ENCODE peak calls at places on chromosome 10, in four cellular contexts. One of them, this sample, is unnamed.

GRCh38 chr10:46272863-46273415 is 13.9 kb upstream of the ANTXRL start:
- DNase-seq in astrocyte of the spinal cord: no peak
- DNase-seq in aorta: no peak
- DNase-seq in left ventricle myocardium inferior: no peak
- DNase-seq in this sample: no peak

GRCh38 chr10:13505040-13505680 is 23.7 kb downstream of the BEND7 start:
- DNase-seq in left ventricle myocardium inferior: no peak
- DNase-seq in aorta: no peak
- DNase-seq in astrocyte of the spinal cord: no peak
- DNase-seq in this sample: no peak

GRCh38 chr10:92897916-92898315 is 49.6 kb downstream of the EXOC6 start:
- DNase-seq in aorta: no peak
- DNase-seq in left ventricle myocardium inferior: no peak
- DNase-seq in astrocyte of the spinal cord: no peak
- DNase-seq in this sample: no peak

GRCh38 chr10:117391436-117392205 is 16.4 kb upstream of the PDZD8 start:
- DNase-seq in left ventricle myocardium inferior: peak
- DNase-seq in aorta: no peak
- DNase-seq in astrocyte of the spinal cord: peak
- DNase-seq in this sample: no peak

GRCh38 chr10:6473430-6473829 is 106.6 kb downstream of the PRKCQ start:
- DNase-seq in aorta: no peak
- DNase-seq in left ventricle myocardium inferior: no peak
- DNase-seq in astrocyte of the spinal cord: no peak
- DNase-seq in this sample: no peak

GRCh38 chr10:130003787-130004613 is 39.9 kb upstream of the EBF3 start:
- DNase-seq in left ventricle myocardium inferior: no peak
- DNase-seq in aorta: no peak
- DNase-seq in astrocyte of the spinal cord: no peak
- DNase-seq in this sample: no peak

GRCh38 chr10:17655567-17656146 is 11.7 kb downstream of the STAM start:
- DNase-seq in left ventricle myocardium inferior: no peak
- DNase-seq in aorta: no peak
- DNase-seq in astrocyte of the spinal cord: no peak
- DNase-seq in this sample: no peak

GRCh38 chr10:117189557-117189956 is 7.7 kb upstream of the KCNK18 start:
- DNase-seq in astrocyte of the spinal cord: no peak
- DNase-seq in left ventricle myocardium inferior: no peak
- DNase-seq in aorta: no peak
- DNase-seq in this sample: no peak

GRCh38 chr10:122915700-122916099 is 5.3 kb downstream of the FAM24A start:
- DNase-seq in left ventricle myocardium inferior: no peak
- DNase-seq in aorta: no peak
- DNase-seq in astrocyte of the spinal cord: no peak
- DNase-seq in this sample: no peak

GRCh38 chr10:36271631-36272340 is 629.7 kb upstream of the FZD8 start:
- DNase-seq in astrocyte of the spinal cord: no peak
- DNase-seq in left ventricle myocardium inferior: no peak
- DNase-seq in aorta: no peak
- DNase-seq in this sample: no peak

GRCh38 chr10:125155101-125155500 is 5.3 kb downstream of the CTBP2 start:
- DNase-seq in left ventricle myocardium inferior: no peak
- DNase-seq in aorta: no peak
- DNase-seq in astrocyte of the spinal cord: no peak
- DNase-seq in this sample: no peak

GRCh38 chr10:122113161-122113944 is 124.4 kb downstream of the TACC2 start:
- DNase-seq in astrocyte of the spinal cord: peak
- DNase-seq in left ventricle myocardium inferior: peak
- DNase-seq in aorta: peak
- DNase-seq in this sample: peak

GRCh38 chr10:101095550-101096213 is 33.9 kb downstream of the KAZALD1 start:
- DNase-seq in left ventricle myocardium inferior: peak
- DNase-seq in aorta: peak
- DNase-seq in astrocyte of the spinal cord: peak
- DNase-seq in this sample: no peak

GRCh38 chr10:122246830-122247520 is 24.1 kb upstream of the BTBD16 start:
- DNase-seq in astrocyte of the spinal cord: no peak
- DNase-seq in aorta: no peak
- DNase-seq in left ventricle myocardium inferior: no peak
- DNase-seq in this sample: no peak

GRCh38 chr10:97179731-97180366 is 5.9 kb downstream of the SLIT1 start:
- DNase-seq in left ventricle myocardium inferior: no peak
- DNase-seq in astrocyte of the spinal cord: no peak
- DNase-seq in aorta: no peak
- DNase-seq in this sample: no peak

GRCh38 chr10:129951251-129951808 is 12.7 kb downstream of the EBF3 start:
- DNase-seq in left ventricle myocardium inferior: no peak
- DNase-seq in aorta: no peak
- DNase-seq in astrocyte of the spinal cord: no peak
- DNase-seq in this sample: no peak

GRCh38 chr10:55063817-55064216 is 262.8 kb upstream of the PCDH15 start:
- DNase-seq in aorta: no peak
- DNase-seq in left ventricle myocardium inferior: no peak
- DNase-seq in astrocyte of the spinal cord: no peak
- DNase-seq in this sample: no peak

GRCh38 chr10:4677296-4678021 is 148.5 kb upstream of the AKR1E2 start:
- DNase-seq in aorta: no peak
- DNase-seq in left ventricle myocardium inferior: no peak
- DNase-seq in astrocyte of the spinal cord: peak
- DNase-seq in this sample: no peak

GRCh38 chr10:21181451-21181850 is 284.3 kb upstream of the NEBL start:
- DNase-seq in aorta: no peak
- DNase-seq in left ventricle myocardium inferior: no peak
- DNase-seq in astrocyte of the spinal cord: no peak
- DNase-seq in this sample: no peak

GRCh38 chr10:89213191-89213808 is 6.2 kb upstream of the CH25H start:
- DNase-seq in left ventricle myocardium inferior: no peak
- DNase-seq in aorta: no peak
- DNase-seq in astrocyte of the spinal cord: peak
- DNase-seq in this sample: no peak

GRCh38 chr10:89092981-89093380 is 102.4 kb downstream of the FAS start:
- DNase-seq in left ventricle myocardium inferior: no peak
- DNase-seq in aorta: no peak
- DNase-seq in astrocyte of the spinal cord: no peak
- DNase-seq in this sample: no peak

GRCh38 chr10:43689955-43690771 is 41.5 kb upstream of the ZNF32 start:
- DNase-seq in aorta: peak
- DNase-seq in astrocyte of the spinal cord: peak
- DNase-seq in left ventricle myocardium inferior: peak
- DNase-seq in this sample: peak

GRCh38 chr10:43121444-43121843 is 16.8 kb upstream of the CSGALNACT2 start:
- DNase-seq in left ventricle myocardium inferior: no peak
- DNase-seq in astrocyte of the spinal cord: no peak
- DNase-seq in aorta: peak
- DNase-seq in this sample: peak

GRCh38 chr10:30103595-30104310 is 44.4 kb upstream of the JCAD start:
- DNase-seq in left ventricle myocardium inferior: no peak
- DNase-seq in astrocyte of the spinal cord: no peak
- DNase-seq in aorta: no peak
- DNase-seq in this sample: no peak

GRCh38 chr10:18231480-18231879 is 91.3 kb downstream of the CACNB2 start:
- DNase-seq in left ventricle myocardium inferior: no peak
- DNase-seq in astrocyte of the spinal cord: no peak
- DNase-seq in aorta: no peak
- DNase-seq in this sample: no peak

GRCh38 chr10:79328737-79329504 is 18.3 kb upstream of the PPIF start:
- DNase-seq in astrocyte of the spinal cord: no peak
- DNase-seq in aorta: no peak
- DNase-seq in left ventricle myocardium inferior: no peak
- DNase-seq in this sample: no peak

GRCh38 chr10:119505131-119505551 is 37.4 kb downstream of the RGS10 start:
- DNase-seq in left ventricle myocardium inferior: no peak
- DNase-seq in astrocyte of the spinal cord: no peak
- DNase-seq in aorta: no peak
- DNase-seq in this sample: no peak

GRCh38 chr10:91590904-91591791 is 41.7 kb downstream of the PPP1R3C start:
- DNase-seq in astrocyte of the spinal cord: peak
- DNase-seq in left ventricle myocardium inferior: peak
- DNase-seq in aorta: no peak
- DNase-seq in this sample: peak

GRCh38 chr10:94500063-94500462 is 45.5 kb upstream of the HELLS start:
- DNase-seq in left ventricle myocardium inferior: no peak
- DNase-seq in astrocyte of the spinal cord: peak
- DNase-seq in aorta: no peak
- DNase-seq in this sample: no peak

GRCh38 chr10:48694371-48695030 is 9.8 kb downstream of the WDFY4 start:
- DNase-seq in astrocyte of the spinal cord: no peak
- DNase-seq in left ventricle myocardium inferior: no peak
- DNase-seq in aorta: no peak
- DNase-seq in this sample: no peak

GRCh38 chr10:43130756-43131155 is 7.5 kb upstream of the CSGALNACT2 start:
- DNase-seq in left ventricle myocardium inferior: no peak
- DNase-seq in aorta: peak
- DNase-seq in astrocyte of the spinal cord: no peak
- DNase-seq in this sample: no peak

GRCh38 chr10:17645591-17646345 is 1.8 kb downstream of the STAM start:
- DNase-seq in astrocyte of the spinal cord: no peak
- DNase-seq in left ventricle myocardium inferior: no peak
- DNase-seq in aorta: no peak
- DNase-seq in this sample: no peak

GRCh38 chr10:18308600-18308999 is 168.4 kb downstream of the CACNB2 start:
- DNase-seq in aorta: peak
- DNase-seq in left ventricle myocardium inferior: peak
- DNase-seq in astrocyte of the spinal cord: no peak
- DNase-seq in this sample: no peak

GRCh38 chr10:98267069-98267893 is 713 bp downstream of the LOXL4 start:
- DNase-seq in astrocyte of the spinal cord: no peak
- DNase-seq in aorta: no peak
- DNase-seq in left ventricle myocardium inferior: no peak
- DNase-seq in this sample: no peak

GRCh38 chr10:77843264-77843663 is 83.3 kb downstream of the DLG5 start:
- DNase-seq in aorta: no peak
- DNase-seq in left ventricle myocardium inferior: no peak
- DNase-seq in astrocyte of the spinal cord: no peak
- DNase-seq in this sample: no peak

GRCh38 chr10:101748496-101748895 is 27.4 kb downstream of the FGF8 start:
- DNase-seq in aorta: no peak
- DNase-seq in left ventricle myocardium inferior: no peak
- DNase-seq in astrocyte of the spinal cord: no peak
- DNase-seq in this sample: no peak

GRCh38 chr10:116364808-116365207 is 40.6 kb downstream of the CCDC172 start:
- DNase-seq in astrocyte of the spinal cord: no peak
- DNase-seq in aorta: no peak
- DNase-seq in left ventricle myocardium inferior: no peak
- DNase-seq in this sample: no peak

GRCh38 chr10:90930070-90930837 is 9.4 kb upstream of the ANKRD1 start:
- DNase-seq in astrocyte of the spinal cord: peak
- DNase-seq in left ventricle myocardium inferior: peak
- DNase-seq in aorta: no peak
- DNase-seq in this sample: no peak

GRCh38 chr10:110069502-110069982 is 61.8 kb downstream of the ADD3 start:
- DNase-seq in aorta: no peak
- DNase-seq in astrocyte of the spinal cord: peak
- DNase-seq in left ventricle myocardium inferior: no peak
- DNase-seq in this sample: no peak

GRCh38 chr10:103742779-103743178 is 112.6 kb downstream of the SH3PXD2A start:
- DNase-seq in astrocyte of the spinal cord: no peak
- DNase-seq in aorta: no peak
- DNase-seq in left ventricle myocardium inferior: no peak
- DNase-seq in this sample: no peak
- H3K4me3 ChIP-seq in astrocyte of the spinal cord: no peak
- H3K4me3 ChIP-seq in aorta: no peak
- H3K4me3 ChIP-seq in left ventricle myocardium inferior: no peak
- H3K4me3 ChIP-seq in this sample: no peak

DNA sequence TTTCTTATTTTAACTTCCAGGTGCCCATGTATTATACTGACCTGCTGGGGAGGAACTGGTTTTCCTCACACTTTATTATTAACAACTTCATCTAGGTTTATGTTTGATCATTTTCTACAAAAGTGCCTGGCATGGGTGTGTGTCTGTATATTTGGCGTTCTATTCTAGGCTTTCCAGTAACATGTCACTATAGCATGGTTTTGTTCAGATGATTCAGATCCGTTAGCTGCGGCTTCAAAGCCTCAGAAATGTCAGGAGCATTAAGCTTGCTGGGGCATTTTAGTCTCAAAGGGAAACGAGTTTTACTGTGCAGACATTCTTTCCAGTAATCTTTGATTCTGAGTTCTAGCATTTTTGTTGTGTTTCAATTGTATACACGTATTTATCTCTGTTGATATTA is 2.3 kb downstream of the INPP5A start:
- DNase-seq in aorta: peak
- DNase-seq in left ventricle myocardium inferior: no peak
- DNase-seq in astrocyte of the spinal cord: peak
- DNase-seq in this sample: peak
- H3K4me3 ChIP-seq in aorta: peak
- H3K4me3 ChIP-seq in left ventricle myocardium inferior: peak
- H3K4me3 ChIP-seq in astrocyte of the spinal cord: peak
- H3K4me3 ChIP-seq in this sample: no peak

GRCh38 chr10:59257224-59257623 is 80.8 kb downstream of the PHYHIPL start:
- DNase-seq in astrocyte of the spinal cord: no peak
- DNase-seq in aorta: no peak
- DNase-seq in left ventricle myocardium inferior: no peak
- DNase-seq in this sample: no peak
- H3K4me3 ChIP-seq in astrocyte of the spinal cord: no peak
- H3K4me3 ChIP-seq in aorta: no peak
- H3K4me3 ChIP-seq in left ventricle myocardium inferior: no peak
- H3K4me3 ChIP-seq in this sample: no peak

GRCh38 chr10:128286413-128287097 is 160.3 kb upstream of the MKI67 start:
- DNase-seq in aorta: no peak
- DNase-seq in left ventricle myocardium inferior: no peak
- DNase-seq in astrocyte of the spinal cord: no peak
- DNase-seq in this sample: no peak

GRCh38 chr10:128287921-128288320 is 161.7 kb upstream of the MKI67 start:
- DNase-seq in aorta: no peak
- DNase-seq in astrocyte of the spinal cord: no peak
- DNase-seq in left ventricle myocardium inferior: no peak
- DNase-seq in this sample: no peak

GRCh38 chr10:128281343-128281742 is 155.1 kb upstream of the MKI67 start:
- DNase-seq in left ventricle myocardium inferior: no peak
- DNase-seq in aorta: no peak
- DNase-seq in astrocyte of the spinal cord: no peak
- DNase-seq in this sample: no peak

GRCh38 chr10:128287099-128287498 is 160.9 kb upstream of the MKI67 start:
- DNase-seq in left ventricle myocardium inferior: no peak
- DNase-seq in aorta: no peak
- DNase-seq in astrocyte of the spinal cord: no peak
- DNase-seq in this sample: no peak
- H3K4me3 ChIP-seq in left ventricle myocardium inferior: no peak
- H3K4me3 ChIP-seq in aorta: no peak
- H3K4me3 ChIP-seq in astrocyte of the spinal cord: no peak
- H3K4me3 ChIP-seq in this sample: no peak

GRCh38 chr10:3538291-3538849 is 246.6 kb downstream of the KLF6 start:
- DNase-seq in aorta: no peak
- DNase-seq in left ventricle myocardium inferior: no peak
- DNase-seq in astrocyte of the spinal cord: no peak
- DNase-seq in this sample: no peak
- H3K4me3 ChIP-seq in aorta: no peak
- H3K4me3 ChIP-seq in left ventricle myocardium inferior: no peak
- H3K4me3 ChIP-seq in astrocyte of the spinal cord: no peak
- H3K4me3 ChIP-seq in this sample: no peak

This sample was measured in left lung.